ENCODE peak calls at places on chromosomes 12 and 14, in seven cellular contexts. One of them, this sample, is unnamed.

GRCh38 chr12:98446716-98447115 is 68.7 kb upstream of the TMPO start:
- DNase-seq in astrocyte: no peak
- DNase-seq in mammary epithelial cell: peak; percentile 35
- DNase-seq in body of pancreas: no peak
- DNase-seq in neural progenitor cell: no peak
- DNase-seq in sigmoid colon: no peak
- DNase-seq in HCT116: no peak
- DNase-seq in this sample: no peak

GRCh38 chr14:55139152-55139551 is 10.1 kb downstream of the LGALS3 start:
- DNase-seq in astrocyte: no peak
- DNase-seq in mammary epithelial cell: no peak
- DNase-seq in body of pancreas: no peak
- DNase-seq in neural progenitor cell: no peak
- DNase-seq in sigmoid colon: no peak
- DNase-seq in HCT116: no peak
- DNase-seq in this sample: no peak

GRCh38 chr12:131221061-131221945 is 267.6 kb downstream of the ADGRD1 start:
- DNase-seq in astrocyte: no peak
- DNase-seq in mammary epithelial cell: no peak
- DNase-seq in body of pancreas: no peak
- DNase-seq in neural progenitor cell: no peak
- DNase-seq in sigmoid colon: no peak
- DNase-seq in HCT116: no peak
- DNase-seq in this sample: no peak

GRCh38 chr14:89792489-89793366 is 161.8 kb downstream of the EFCAB11 start:
- DNase-seq in astrocyte: peak; percentile 77
- DNase-seq in mammary epithelial cell: no peak
- DNase-seq in body of pancreas: no peak
- DNase-seq in neural progenitor cell: no peak
- DNase-seq in sigmoid colon: peak; percentile 69
- DNase-seq in HCT116: no peak
- DNase-seq in this sample: no peak

GRCh38 chr12:94987806-94988205 is 15.7 kb downstream of the NDUFA12 start:
- DNase-seq in astrocyte: peak; percentile 35
- DNase-seq in mammary epithelial cell: no peak
- DNase-seq in body of pancreas: no peak
- DNase-seq in neural progenitor cell: no peak
- DNase-seq in sigmoid colon: no peak
- DNase-seq in HCT116: no peak
- DNase-seq in this sample: no peak

GRCh38 chr12:122473543-122474323 is 27.0 kb downstream of the ZCCHC8 start:
- DNase-seq in astrocyte: peak; percentile 64
- DNase-seq in mammary epithelial cell: peak; percentile 47
- DNase-seq in body of pancreas: no peak
- DNase-seq in neural progenitor cell: no peak
- DNase-seq in sigmoid colon: no peak
- DNase-seq in HCT116: no peak
- DNase-seq in this sample: no peak

GRCh38 chr12:46659032-46659703 is 166.6 kb downstream of the SLC38A4 start:
- DNase-seq in astrocyte: no peak
- DNase-seq in mammary epithelial cell: no peak
- DNase-seq in body of pancreas: no peak
- DNase-seq in neural progenitor cell: peak; percentile 61
- DNase-seq in sigmoid colon: no peak
- DNase-seq in HCT116: no peak
- DNase-seq in this sample: no peak

GRCh38 chr12:47820631-47821345 is 1.1 kb upstream of the HDAC7 start:
- DNase-seq in astrocyte: peak; percentile 95
- DNase-seq in mammary epithelial cell: peak; percentile 85
- DNase-seq in body of pancreas: peak; percentile 77
- DNase-seq in neural progenitor cell: peak; percentile 94
- DNase-seq in sigmoid colon: peak; percentile 97
- DNase-seq in HCT116: peak; percentile 62
- DNase-seq in this sample: no peak

GRCh38 chr12:78209851-78210493 is 379.3 kb downstream of the NAV3 start:
- DNase-seq in astrocyte: no peak
- DNase-seq in mammary epithelial cell: no peak
- DNase-seq in body of pancreas: no peak
- DNase-seq in neural progenitor cell: no peak
- DNase-seq in sigmoid colon: no peak
- DNase-seq in HCT116: no peak
- DNase-seq in this sample: peak; percentile 8

GRCh38 chr12:120067084-120067869 is 49.3 kb downstream of the RAB35 start:
- DNase-seq in astrocyte: no peak
- DNase-seq in mammary epithelial cell: no peak
- DNase-seq in body of pancreas: no peak
- DNase-seq in neural progenitor cell: no peak
- DNase-seq in sigmoid colon: no peak
- DNase-seq in HCT116: no peak
- DNase-seq in this sample: no peak

GRCh38 chr14:55125403-55125802 is 3.6 kb upstream of the LGALS3 start:
- DNase-seq in astrocyte: no peak
- DNase-seq in mammary epithelial cell: no peak
- DNase-seq in body of pancreas: no peak
- DNase-seq in neural progenitor cell: no peak
- DNase-seq in sigmoid colon: no peak
- DNase-seq in HCT116: no peak
- DNase-seq in this sample: no peak

GRCh38 chr12:64889434-64890216 is 65.2 kb downstream of the TBC1D30 start:
- DNase-seq in astrocyte: no peak
- DNase-seq in mammary epithelial cell: no peak
- DNase-seq in body of pancreas: no peak
- DNase-seq in neural progenitor cell: no peak
- DNase-seq in sigmoid colon: no peak
- DNase-seq in HCT116: no peak
- DNase-seq in this sample: no peak

GRCh38 chr12:5432011-5432400 is at the start of gene NTF3:
- DNase-seq in astrocyte: peak; percentile 23
- DNase-seq in mammary epithelial cell: no peak
- DNase-seq in body of pancreas: no peak
- DNase-seq in neural progenitor cell: peak; percentile 79
- DNase-seq in sigmoid colon: no peak
- DNase-seq in HCT116: no peak
- DNase-seq in this sample: peak; percentile 64

GRCh38 chr14:62234849-62235248 is 472.6 kb downstream of the SNAPC1 start:
- DNase-seq in astrocyte: no peak
- DNase-seq in mammary epithelial cell: no peak
- DNase-seq in body of pancreas: no peak
- DNase-seq in neural progenitor cell: no peak
- DNase-seq in sigmoid colon: no peak
- DNase-seq in HCT116: no peak
- DNase-seq in this sample: no peak

GRCh38 chr14:94595912-94596311 is 14.7 kb downstream of the SERPINA5 start:
- DNase-seq in astrocyte: no peak
- DNase-seq in mammary epithelial cell: no peak
- DNase-seq in body of pancreas: no peak
- DNase-seq in neural progenitor cell: no peak
- DNase-seq in sigmoid colon: no peak
- DNase-seq in HCT116: no peak
- DNase-seq in this sample: no peak

GRCh38 chr12:56510786-56511185 is 10.8 kb upstream of the RBMS2 start:
- DNase-seq in astrocyte: no peak
- DNase-seq in mammary epithelial cell: no peak
- DNase-seq in body of pancreas: no peak
- DNase-seq in neural progenitor cell: no peak
- DNase-seq in sigmoid colon: no peak
- DNase-seq in HCT116: no peak
- DNase-seq in this sample: no peak

GRCh38 chr12:106760184-106760531 is 14.3 kb upstream of the RIC8B start:
- DNase-seq in astrocyte: no peak
- DNase-seq in mammary epithelial cell: no peak
- DNase-seq in body of pancreas: no peak
- DNase-seq in neural progenitor cell: peak; percentile 73
- DNase-seq in sigmoid colon: no peak
- DNase-seq in HCT116: no peak
- DNase-seq in this sample: no peak

GRCh38 chr12:63967358-63967757 is 122.9 kb downstream of the SRGAP1 start:
- DNase-seq in astrocyte: peak; percentile 72
- DNase-seq in mammary epithelial cell: no peak
- DNase-seq in body of pancreas: no peak
- DNase-seq in neural progenitor cell: no peak
- DNase-seq in sigmoid colon: no peak
- DNase-seq in HCT116: peak; percentile 32
- DNase-seq in this sample: no peak

GRCh38 chr12:98701166-98701565 is 56.1 kb downstream of the APAF1 start:
- DNase-seq in astrocyte: peak; percentile 39
- DNase-seq in mammary epithelial cell: no peak
- DNase-seq in body of pancreas: no peak
- DNase-seq in neural progenitor cell: no peak
- DNase-seq in sigmoid colon: no peak
- DNase-seq in HCT116: no peak
- DNase-seq in this sample: no peak

GRCh38 chr12:21248679-21249078 is 86.0 kb downstream of the SLCO1A2 start:
- DNase-seq in astrocyte: no peak
- DNase-seq in mammary epithelial cell: no peak
- DNase-seq in body of pancreas: no peak
- DNase-seq in neural progenitor cell: no peak
- DNase-seq in sigmoid colon: no peak
- DNase-seq in HCT116: no peak
- DNase-seq in this sample: no peak

GRCh38 chr14:43359317-43359716 is 1147.8 kb downstream of the FSCB start:
- DNase-seq in astrocyte: no peak
- DNase-seq in mammary epithelial cell: no peak
- DNase-seq in body of pancreas: no peak
- DNase-seq in neural progenitor cell: no peak
- DNase-seq in sigmoid colon: peak; percentile 47
- DNase-seq in HCT116: no peak
- DNase-seq in this sample: no peak

DNA sequence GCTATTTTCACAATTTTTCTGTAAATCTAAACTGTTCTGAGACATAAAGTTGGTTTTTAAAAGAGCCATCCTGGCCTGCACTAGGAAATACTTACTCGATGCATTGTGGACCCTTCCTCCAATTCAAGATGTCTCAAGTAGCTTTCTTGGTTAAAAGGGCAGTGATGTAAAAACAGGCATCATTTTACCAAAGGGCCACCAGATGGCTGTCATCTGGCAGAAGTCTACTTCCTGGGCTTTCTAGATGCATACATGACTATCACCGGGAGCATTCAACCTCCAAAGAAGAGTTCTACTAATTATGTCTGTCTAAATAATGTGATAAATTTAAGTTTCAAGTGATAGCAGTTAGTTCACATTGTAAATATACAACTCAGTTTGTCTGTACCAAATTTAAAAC is 96.8 kb upstream of the FRMD6 start:
- DNase-seq in astrocyte: no peak
- DNase-seq in mammary epithelial cell: no peak
- DNase-seq in body of pancreas: no peak
- DNase-seq in neural progenitor cell: peak; percentile 10
- DNase-seq in sigmoid colon: no peak
- DNase-seq in HCT116: no peak
- DNase-seq in this sample: no peak
- TF ChIP-seq CTCF in astrocyte: peak; percentile 14
- TF ChIP-seq CTCF in mammary epithelial cell: no peak
- TF ChIP-seq CTCF in body of pancreas: no peak
- TF ChIP-seq CTCF in neural progenitor cell: peak; percentile 13
- TF ChIP-seq CTCF in sigmoid colon: no peak
- TF ChIP-seq CTCF in HCT116: peak; percentile 12
- TF ChIP-seq CTCF in this sample: no peak

DNA sequence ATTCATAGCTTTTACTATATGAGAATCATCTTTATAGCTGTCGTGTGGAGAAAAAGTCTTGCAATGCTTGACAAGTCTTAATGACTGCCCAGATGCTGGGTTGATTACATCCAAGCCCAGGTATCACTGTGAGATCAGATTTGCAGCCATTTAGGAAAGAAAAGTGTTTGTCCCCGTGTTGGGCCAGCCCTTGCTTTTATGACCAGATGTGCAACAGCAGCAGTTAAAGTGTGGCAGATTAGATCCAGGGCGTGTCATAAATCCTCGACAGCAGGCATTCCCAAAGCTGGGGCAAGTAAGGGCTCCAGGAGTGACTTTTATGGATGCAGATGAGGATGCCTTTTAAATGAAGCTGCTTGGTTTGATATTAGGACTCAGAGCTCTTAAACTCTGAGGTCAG is 1.6 kb downstream of the SMOC1 start:
- DNase-seq in astrocyte: no peak
- DNase-seq in mammary epithelial cell: no peak
- DNase-seq in body of pancreas: no peak
- DNase-seq in neural progenitor cell: peak; percentile 10
- DNase-seq in sigmoid colon: no peak
- DNase-seq in HCT116: no peak
- DNase-seq in this sample: no peak
- H3K4me3 ChIP-seq in astrocyte: no peak overlapping the region
- H3K4me3 ChIP-seq in mammary epithelial cell: no peak overlapping the region
- H3K4me3 ChIP-seq in body of pancreas: no peak overlapping the region
- H3K4me3 ChIP-seq in neural progenitor cell: peak overlapping the region; percentile 94
- H3K4me3 ChIP-seq in sigmoid colon: no peak overlapping the region
- H3K4me3 ChIP-seq in HCT116: no peak overlapping the region
- H3K4me3 ChIP-seq in this sample: no peak overlapping the region

DNA sequence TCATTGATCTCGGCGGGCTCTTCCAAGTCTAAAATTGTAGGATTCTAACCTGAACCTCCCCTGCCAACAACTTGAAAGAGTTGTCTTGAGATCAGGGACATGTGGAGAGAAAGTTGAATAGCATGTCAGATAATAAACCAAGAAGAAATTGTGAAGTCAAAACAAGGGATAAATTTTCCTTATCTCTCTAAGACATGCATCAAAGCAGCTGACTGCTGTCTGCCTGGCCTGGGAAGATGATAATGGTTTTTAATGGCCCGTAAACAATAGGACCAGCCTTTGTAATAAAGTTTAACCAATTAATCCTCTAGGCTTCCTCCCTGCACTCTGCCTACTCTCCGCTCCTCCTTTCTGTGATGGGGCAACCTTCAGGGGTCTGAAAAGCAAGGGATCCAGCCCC is 67.9 kb downstream of the DPF3 start:
- DNase-seq in astrocyte: no peak
- DNase-seq in mammary epithelial cell: no peak
- DNase-seq in body of pancreas: no peak
- DNase-seq in neural progenitor cell: no peak
- DNase-seq in sigmoid colon: no peak
- DNase-seq in HCT116: no peak
- DNase-seq in this sample: no peak
- H3K27ac ChIP-seq in astrocyte: no peak overlapping the region
- H3K27ac ChIP-seq in mammary epithelial cell: no peak overlapping the region
- H3K27ac ChIP-seq in body of pancreas: no peak overlapping the region
- H3K27ac ChIP-seq in neural progenitor cell: no peak overlapping the region
- H3K27ac ChIP-seq in sigmoid colon: no peak overlapping the region
- H3K27ac ChIP-seq in HCT116: no peak overlapping the region
- H3K27ac ChIP-seq in this sample: no peak overlapping the region

DNA sequence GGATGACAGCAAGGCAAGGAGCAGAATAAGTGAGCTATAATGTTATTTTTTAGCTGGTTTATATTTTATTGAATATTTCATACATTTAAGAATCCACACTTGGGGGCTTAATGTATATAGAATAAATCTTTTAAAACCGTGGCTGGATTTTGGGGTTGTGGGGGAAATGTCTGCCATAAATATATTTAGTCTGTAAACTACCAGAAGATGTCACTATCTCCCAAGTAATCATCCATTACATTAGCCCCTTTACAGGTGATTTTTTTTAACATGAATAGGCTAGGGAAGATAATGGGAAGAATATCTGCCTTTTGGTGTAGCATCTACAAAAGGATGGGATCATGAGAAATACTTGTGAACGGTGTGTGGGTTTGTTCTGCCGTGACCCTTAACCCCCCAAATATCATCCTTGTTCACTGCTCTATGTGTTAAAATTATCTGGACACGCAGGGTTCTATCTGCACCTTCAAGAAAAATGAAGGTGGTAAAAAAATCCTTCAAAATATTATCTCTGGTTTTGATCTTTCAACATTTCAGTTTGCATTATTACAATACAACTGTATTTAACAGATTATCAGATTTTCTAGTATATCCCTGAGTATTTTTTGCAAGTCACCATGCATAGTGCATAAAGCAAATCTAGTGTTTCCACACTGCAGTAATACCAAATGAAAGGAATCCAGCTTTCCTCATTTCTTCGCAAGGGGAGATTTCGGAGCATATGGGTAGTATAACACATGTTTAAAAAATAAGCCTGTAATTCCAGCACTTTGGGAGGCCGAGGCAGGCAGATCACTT is 8.0 kb upstream of the SLC17A8 start:
- DNase-seq in astrocyte: peak; percentile 4
- DNase-seq in mammary epithelial cell: peak; percentile 10
- DNase-seq in body of pancreas: no peak
- DNase-seq in neural progenitor cell: peak; percentile 57
- DNase-seq in sigmoid colon: no peak
- DNase-seq in HCT116: peak; percentile 33
- DNase-seq in this sample: no peak
- TF ChIP-seq CTCF in astrocyte: peak; percentile 43
- TF ChIP-seq CTCF in mammary epithelial cell: peak; percentile 48
- TF ChIP-seq CTCF in body of pancreas: peak; percentile 47
- TF ChIP-seq CTCF in neural progenitor cell: peak; percentile 70
- TF ChIP-seq CTCF in sigmoid colon: peak; percentile 37
- TF ChIP-seq CTCF in HCT116: peak; percentile 80
- TF ChIP-seq CTCF in this sample: peak; percentile 55

This sample was measured in dorsolateral prefrontal cortex.